ENCODE peak calls at places on chromosome 6, in eight cellular contexts. O is left ventricle myocardium inferior, E is gastrocnemius medialis, Q is iPS DF 6.9, S is astrocyte of the cerebellum, M is AG09309, J is Peyer's patch, G is AG04450. K is an unnamed sample.

GRCh38 chr6:40778918-40779317 is 191.8 kb upstream of the LRFN2 start:
- DNase-seq in O (no peak), E (no peak), Q (no peak), S (no peak), M (no peak), J (no peak), G (no peak), K (no peak)

GRCh38 chr6:1593286-1593957 is 16.3 kb upstream of the FOXC1 start:
- DNase-seq in O (no peak), E (no peak), Q (no peak), S (no peak), M (no peak), J (peak), G (no peak), K (peak)

GRCh38 chr6:163387317-163387716 is 27.2 kb upstream of the QKI start:
- DNase-seq in O (no peak), E (no peak), Q (no peak), S (no peak), M (no peak), J (no peak), G (no peak), K (no peak)

GRCh38 chr6:145814035-145814500 is 527 bp downstream of the FBXO30 start:
- DNase-seq in O (peak), E (peak), Q (no peak), S (peak), M (peak), J (peak), G (no peak), K (peak)

GRCh38 chr6:14867807-14868206 is 378.1 kb upstream of the JARID2 start:
- DNase-seq in O (no peak), E (no peak), Q (no peak), S (no peak), M (no peak), J (no peak), G (no peak), K (no peak)

GRCh38 chr6:91970700-91971099 is 1383.8 kb upstream of the MAP3K7 start:
- DNase-seq in O (no peak), E (no peak), Q (no peak), S (no peak), M (no peak), J (no peak), G (no peak), K (no peak)

GRCh38 chr6:159540152-159540551 is 152.9 kb downstream of the SOD2 start:
- DNase-seq in O (no peak), E (no peak), Q (peak), S (no peak), M (no peak), J (no peak), G (no peak), K (no peak)

GRCh38 chr6:21679761-21680265 is 86.3 kb downstream of the SOX4 start:
- DNase-seq in O (no peak), E (no peak), Q (no peak), S (peak), M (peak), J (no peak), G (peak), K (no peak)

GRCh38 chr6:44805239-44805849 is 417.8 kb downstream of the CDC5L start:
- DNase-seq in O (no peak), E (no peak), Q (no peak), S (peak), M (peak), J (no peak), G (peak), K (no peak)

GRCh38 chr6:161271343-161272019 is 2.4 kb downstream of the AGPAT4 start:
- DNase-seq in O (no peak), E (no peak), Q (no peak), S (no peak), M (no peak), J (no peak), G (no peak), K (no peak)

GRCh38 chr6:105560611-105561066 is 157.8 kb upstream of the PREP start:
- DNase-seq in O (no peak), E (no peak), Q (no peak), S (no peak), M (peak), J (no peak), G (no peak), K (no peak)

GRCh38 chr6:119978274-119978889 is 628.8 kb upstream of the MAN1A1 start:
- DNase-seq in O (no peak), E (no peak), Q (no peak), S (peak), M (no peak), J (no peak), G (no peak), K (no peak)

GRCh38 chr6:162124710-162125435 is 602.7 kb downstream of the PRKN start:
- DNase-seq in O (no peak), E (no peak), Q (no peak), S (no peak), M (no peak), J (no peak), G (no peak), K (no peak)

GRCh38 chr6:44423306-44423705 is 35.8 kb downstream of the CDC5L start:
- DNase-seq in O (no peak), E (no peak), Q (no peak), S (no peak), M (no peak), J (no peak), G (no peak), K (no peak)

GRCh38 chr6:125950293-125950692 is 6.3 kb upstream of the HINT3 start:
- DNase-seq in O (no peak), E (no peak), Q (no peak), S (no peak), M (peak), J (no peak), G (no peak), K (no peak)

GRCh38 chr6:113980937-113981554 is 10.1 kb upstream of the HDAC2 start:
- DNase-seq in O (no peak), E (no peak), Q (no peak), S (no peak), M (no peak), J (no peak), G (no peak), K (no peak)

GRCh38 chr6:119110601-119111548 is 32.4 kb upstream of the FAM184A start:
- DNase-seq in O (no peak), E (no peak), Q (peak), S (peak), M (no peak), J (peak), G (no peak), K (no peak)

GRCh38 chr6:27297857-27298730 is 14.0 kb downstream of the POM121L2 start:
- DNase-seq in O (no peak), E (no peak), Q (no peak), S (no peak), M (no peak), J (no peak), G (no peak), K (no peak)

GRCh38 chr6:102815207-102815606 is 1421.7 kb downstream of the GRIK2 start:
- DNase-seq in O (no peak), E (no peak), Q (no peak), S (no peak), M (no peak), J (no peak), G (no peak), K (no peak)

GRCh38 chr6:139146317-139146726 is 11.4 kb downstream of the HECA start:
- DNase-seq in O (no peak), E (peak), Q (no peak), S (no peak), M (no peak), J (no peak), G (no peak), K (no peak)

GRCh38 chr6:74715362-74716068 is 490.3 kb downstream of the COL12A1 start:
- DNase-seq in O (no peak), E (no peak), Q (no peak), S (no peak), M (no peak), J (no peak), G (peak), K (no peak)

GRCh38 chr6:107712523-107713213 is 111.4 kb downstream of the SCML4 start:
- DNase-seq in O (no peak), E (no peak), Q (no peak), S (no peak), M (no peak), J (no peak), G (peak), K (no peak)

GRCh38 chr6:81753709-81754678 is 1.5 kb upstream of the TENT5A start:
- DNase-seq in O (peak), E (peak), Q (no peak), S (no peak), M (no peak), J (peak), G (no peak), K (peak)

GRCh38 chr6:38151580-38152500 is 332.3 kb downstream of the ZFAND3 start:
- DNase-seq in O (no peak), E (no peak), Q (no peak), S (no peak), M (no peak), J (no peak), G (no peak), K (no peak)

GRCh38 chr6:169723200-169723909 is 945 bp downstream of the PHF10 start:
- DNase-seq in O (peak), E (peak), Q (no peak), S (no peak), M (no peak), J (peak), G (peak), K (no peak)

GRCh38 chr6:44022671-44023352 is 104.4 kb downstream of the MRPL14 start:
- DNase-seq in O (no peak), E (no peak), Q (no peak), S (no peak), M (no peak), J (peak), G (no peak), K (no peak)

GRCh38 chr6:1346556-1347186 is 34.8 kb downstream of the FOXQ1 start:
- DNase-seq in O (no peak), E (no peak), Q (no peak), S (peak), M (no peak), J (no peak), G (no peak), K (no peak)

GRCh38 chr6:74606488-74607135 is 599.2 kb downstream of the COL12A1 start:
- DNase-seq in O (no peak), E (no peak), Q (no peak), S (peak), M (peak), J (no peak), G (peak), K (no peak)

GRCh38 chr6:105319331-105319730 is 83.6 kb downstream of the PREP start:
- DNase-seq in O (no peak), E (no peak), Q (no peak), S (peak), M (no peak), J (no peak), G (no peak), K (no peak)

GRCh38 chr6:129440691-129441090 is 269.3 kb downstream of the ARHGAP18 start:
- DNase-seq in O (no peak), E (no peak), Q (no peak), S (peak), M (peak), J (no peak), G (no peak), K (no peak)

GRCh38 chr6:139765825-139766285 is 391.4 kb upstream of the CITED2 start:
- DNase-seq in O (no peak), E (peak), Q (no peak), S (no peak), M (no peak), J (no peak), G (no peak), K (no peak)

GRCh38 chr6:40455686-40456389 is 131.3 kb downstream of the LRFN2 start:
- DNase-seq in O (no peak), E (no peak), Q (no peak), S (no peak), M (no peak), J (no peak), G (no peak), K (no peak)

GRCh38 chr6:3398165-3398562 is 58.7 kb downstream of the SLC22A23 start:
- DNase-seq in O (no peak), E (no peak), Q (no peak), S (no peak), M (no peak), J (no peak), G (no peak), K (no peak)

GRCh38 chr6:903746-904145 is 210.8 kb upstream of the EXOC2 start:
- DNase-seq in O (no peak), E (no peak), Q (no peak), S (peak), M (peak), J (no peak), G (no peak), K (no peak)

GRCh38 chr6:85614780-85615179 is 21.1 kb upstream of the SNX14 start:
- DNase-seq in O (no peak), E (no peak), Q (no peak), S (no peak), M (no peak), J (no peak), G (no peak), K (no peak)

DNA sequence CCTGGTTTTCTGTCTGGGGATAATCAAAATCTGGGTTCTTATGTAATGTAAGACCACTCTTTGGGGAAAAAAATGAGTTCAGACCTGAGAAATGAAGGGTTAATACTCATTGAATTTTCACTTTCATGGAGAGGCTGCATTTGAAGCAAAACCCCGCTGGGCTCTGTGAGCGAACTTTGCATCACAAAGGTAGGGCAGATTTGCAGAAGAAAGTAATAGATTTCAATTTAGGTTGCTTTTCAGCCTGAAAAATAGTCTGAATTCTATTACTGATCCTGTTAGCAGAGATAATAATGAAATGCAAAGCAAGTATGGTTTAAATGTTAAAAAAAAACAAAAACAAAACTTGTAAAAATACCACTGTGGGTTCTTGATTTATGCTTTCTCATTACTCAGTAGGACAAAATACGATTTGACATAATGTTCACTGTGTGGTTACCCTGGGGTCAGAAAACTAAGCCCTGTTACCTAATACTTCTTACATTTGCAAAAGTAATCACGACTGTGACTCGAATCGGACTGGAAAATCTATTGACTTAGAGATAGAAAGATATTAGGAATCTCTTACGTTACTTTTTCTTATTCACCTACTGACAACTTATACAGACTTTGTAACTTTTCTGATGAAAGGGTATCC is 72.2 kb downstream of the UST start:
- DNase-seq in O (no peak), E (no peak), Q (peak), S (peak), M (peak), J (no peak), G (no peak), K (no peak)
- H3K4me3 ChIP-seq in O (no peak), E (no peak), Q (no peak), S (no peak), M (no peak), J (no peak), G (no peak), K (no peak)

GRCh38 chr6:112882381-112882780 is 535.3 kb downstream of the RFPL4B start:
- DNase-seq in O (no peak), E (no peak), Q (no peak), S (no peak), M (no peak), J (no peak), G (no peak), K (no peak)

GRCh38 chr6:112881828-112882227 is 534.7 kb downstream of the RFPL4B start:
- DNase-seq in O (no peak), E (no peak), Q (no peak), S (no peak), M (peak), J (no peak), G (no peak), K (no peak)

GRCh38 chr6:112883095-112883494 is 536.0 kb downstream of the RFPL4B start:
- DNase-seq in O (no peak), E (no peak), Q (no peak), S (no peak), M (no peak), J (no peak), G (no peak), K (no peak)

GRCh38 chr6:112881027-112881426 is 533.9 kb downstream of the RFPL4B start:
- DNase-seq in O (no peak), E (no peak), Q (no peak), S (peak), M (peak), J (no peak), G (peak), K (no peak)

DNA sequence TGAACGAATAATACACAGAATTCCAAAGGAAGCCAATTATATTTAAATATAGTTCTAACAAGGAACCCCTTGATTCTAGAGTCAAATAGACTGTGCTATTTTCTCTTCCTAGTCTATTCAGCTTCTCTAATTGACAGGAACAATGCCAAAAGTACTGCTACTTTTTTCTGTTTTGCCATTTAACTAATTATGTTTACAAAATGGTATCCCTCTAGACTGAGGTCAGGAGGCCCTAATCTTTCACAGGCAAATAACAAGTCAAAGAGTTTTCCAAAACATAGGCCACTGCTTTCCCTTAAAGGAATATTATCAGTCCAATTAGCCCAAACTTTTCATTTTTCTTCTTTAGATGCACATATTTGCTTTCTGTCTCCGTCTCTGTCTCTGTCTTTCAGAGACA is 539.3 kb downstream of the RFPL4B start:
- DNase-seq in O (no peak), E (no peak), Q (no peak), S (no peak), M (no peak), J (no peak), G (no peak), K (no peak)
- H3K4me3 ChIP-seq in O (no peak), E (no peak), Q (no peak), S (no peak), M (no peak), J (no peak), G (no peak), K (no peak)

DNA sequence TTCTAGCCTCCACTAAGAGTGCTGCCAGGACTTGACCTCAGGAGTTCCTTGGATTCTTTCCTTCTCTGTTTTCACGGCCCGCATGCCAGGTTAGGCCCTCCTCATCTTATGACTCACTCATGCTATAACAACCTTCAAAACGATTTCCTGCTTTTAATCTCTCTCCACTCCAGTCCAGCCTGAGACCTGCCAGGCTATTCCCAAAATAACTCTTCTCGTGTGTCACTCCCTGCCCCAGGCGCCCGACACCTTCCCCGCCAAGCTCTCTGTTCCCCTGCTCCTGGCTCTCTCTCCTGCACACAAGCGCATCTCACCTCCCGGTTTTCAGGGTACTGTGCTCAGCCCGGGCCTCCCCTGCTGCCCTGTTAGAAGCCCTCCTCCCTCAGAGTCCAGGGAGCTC is 64.1 kb upstream of the RPS6KA2 start:
- DNase-seq in O (peak), E (peak), Q (no peak), S (peak), M (peak), J (no peak), G (peak), K (no peak)
- H3K4me3 ChIP-seq in O (no peak), E (peak), Q (no peak), S (no peak), M (no peak), J (no peak), G (no peak), K (no peak)

DNA sequence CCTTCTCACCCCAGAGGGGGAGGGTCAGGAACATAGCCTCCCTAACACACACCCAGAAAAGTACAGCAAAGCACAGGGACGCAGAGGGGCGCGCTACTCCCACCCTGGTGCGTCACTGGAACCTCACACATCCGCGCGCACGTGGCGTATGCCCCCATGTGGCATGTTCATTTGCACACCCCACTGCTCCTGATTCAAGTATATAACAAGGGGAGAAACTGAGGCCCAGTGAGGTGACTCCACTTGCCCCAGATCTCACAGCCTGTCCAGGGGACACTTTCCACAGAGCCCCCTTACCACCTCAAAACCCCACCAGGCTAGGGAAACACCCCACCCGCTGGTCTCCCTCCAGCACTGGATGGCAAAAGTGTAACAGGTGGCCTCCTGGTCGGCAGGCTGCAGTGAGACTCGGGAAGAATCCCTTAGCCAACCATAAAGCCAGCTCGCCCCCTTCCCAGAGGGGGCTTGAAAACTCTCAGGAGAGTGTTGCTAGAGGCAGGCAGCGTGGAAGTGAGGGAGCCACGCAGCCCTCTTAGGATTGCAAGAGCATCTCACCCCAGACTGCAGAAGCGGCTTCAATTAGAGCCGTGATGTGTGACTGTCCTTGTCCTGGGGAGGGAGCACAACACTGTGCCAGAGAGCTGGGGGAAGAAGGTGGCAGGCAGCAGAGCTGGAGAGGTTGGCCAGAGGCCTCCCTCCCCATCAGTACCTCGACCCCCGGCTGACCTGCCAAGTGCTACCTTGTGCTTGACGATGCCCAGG is at the start of gene GRM4:
- DNase-seq in O (no peak), E (no peak), Q (no peak), S (no peak), M (no peak), J (no peak), G (no peak), K (no peak)
- H3K4me3 ChIP-seq in O (peak), E (peak), Q (peak), S (peak), M (peak), J (peak), G (peak), K (peak)

DNA sequence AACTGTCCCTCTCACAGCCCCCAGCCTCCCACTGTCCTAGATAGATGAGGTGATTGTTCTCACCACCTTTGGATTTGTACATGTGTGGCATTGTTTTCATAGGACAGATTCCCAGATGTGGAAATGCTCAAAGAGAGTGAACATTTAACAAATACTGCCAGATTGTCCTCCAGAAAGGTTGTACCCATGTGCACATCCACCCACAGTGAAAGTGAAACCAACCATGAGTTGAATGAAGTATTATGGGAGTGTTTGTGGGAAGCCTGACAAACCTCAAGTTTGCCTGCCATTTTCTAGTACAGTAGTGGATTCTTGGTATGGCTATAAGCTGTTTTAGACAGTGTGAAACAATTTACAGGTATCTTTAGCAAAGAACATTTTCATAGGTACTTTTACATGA is 42.7 kb downstream of the ANKRD6 start:
- DNase-seq in O (no peak), E (no peak), Q (no peak), S (peak), M (no peak), J (no peak), G (no peak), K (no peak)
- H3K4me3 ChIP-seq in O (peak), E (no peak), Q (no peak), S (no peak), M (no peak), J (no peak), G (no peak), K (peak)

GRCh38 chr6:150593119-150593518 is 6.6 kb upstream of the PLEKHG1 start:
- DNase-seq in O (no peak), E (no peak), Q (no peak), S (no peak), M (no peak), J (no peak), G (no peak), K (no peak)
- H3K4me3 ChIP-seq in O (no peak), E (no peak), Q (no peak), S (no peak), M (no peak), J (no peak), G (no peak), K (no peak)